ENCODE peak calls at places on chromosomes 7 and 10, in five cellular contexts. One of them, this sample, is unnamed.

GRCh38 chr10:132196178-132197113 is 9.7 kb downstream of the DPYSL4 start:
- DNase-seq in NCI-H1417: no peak
- DNase-seq in activated CD4-positive, CD25-positive, alpha-beta regulatory T cell: no peak
- DNase-seq in GM13977: no peak
- DNase-seq in mesenchymal stem cell: no peak
- DNase-seq in this sample: no peak

GRCh38 chr10:129771024-129771423 is 193.1 kb downstream of the EBF3 start:
- DNase-seq in NCI-H1417: no peak
- DNase-seq in activated CD4-positive, CD25-positive, alpha-beta regulatory T cell: no peak
- DNase-seq in GM13977: no peak
- DNase-seq in mesenchymal stem cell: no peak
- DNase-seq in this sample: no peak

GRCh38 chr7:104328308-104328969 is at the start of gene LHFPL3:
- DNase-seq in NCI-H1417: peak; percentile 80
- DNase-seq in activated CD4-positive, CD25-positive, alpha-beta regulatory T cell: no peak
- DNase-seq in GM13977: no peak
- DNase-seq in mesenchymal stem cell: no peak
- DNase-seq in this sample: peak; percentile 57

GRCh38 chr7:151871904-151872303 is 5.0 kb downstream of the PRKAG2 start:
- DNase-seq in NCI-H1417: no peak
- DNase-seq in activated CD4-positive, CD25-positive, alpha-beta regulatory T cell: no peak
- DNase-seq in GM13977: no peak
- DNase-seq in mesenchymal stem cell: no peak
- DNase-seq in this sample: no peak

GRCh38 chr7:55413442-55413841 is 48.3 kb downstream of the LANCL2 start:
- DNase-seq in NCI-H1417: peak; percentile 31
- DNase-seq in activated CD4-positive, CD25-positive, alpha-beta regulatory T cell: no peak
- DNase-seq in GM13977: no peak
- DNase-seq in mesenchymal stem cell: no peak
- DNase-seq in this sample: no peak

GRCh38 chr10:21516270-21517131 is 9.0 kb downstream of the SKIDA1 start:
- DNase-seq in NCI-H1417: peak; percentile 71
- DNase-seq in activated CD4-positive, CD25-positive, alpha-beta regulatory T cell: no peak
- DNase-seq in GM13977: peak; percentile 78
- DNase-seq in mesenchymal stem cell: peak; percentile 76
- DNase-seq in this sample: no peak

GRCh38 chr7:103131225-103131624 is 17.7 kb downstream of the NAPEPLD start:
- DNase-seq in NCI-H1417: no peak
- DNase-seq in activated CD4-positive, CD25-positive, alpha-beta regulatory T cell: no peak
- DNase-seq in GM13977: no peak
- DNase-seq in mesenchymal stem cell: no peak
- DNase-seq in this sample: no peak

GRCh38 chr10:98778277-98778759 is 331.6 kb upstream of the HPS1 start:
- DNase-seq in NCI-H1417: no peak
- DNase-seq in activated CD4-positive, CD25-positive, alpha-beta regulatory T cell: no peak
- DNase-seq in GM13977: no peak
- DNase-seq in mesenchymal stem cell: no peak
- DNase-seq in this sample: no peak

GRCh38 chr7:100590077-100590737 is 4.1 kb downstream of the FBXO24 start:
- DNase-seq in NCI-H1417: no peak
- DNase-seq in activated CD4-positive, CD25-positive, alpha-beta regulatory T cell: no peak
- DNase-seq in GM13977: no peak
- DNase-seq in mesenchymal stem cell: no peak
- DNase-seq in this sample: no peak

GRCh38 chr10:43415544-43415943 is 6.6 kb upstream of the HNRNPF start:
- DNase-seq in NCI-H1417: no peak
- DNase-seq in activated CD4-positive, CD25-positive, alpha-beta regulatory T cell: no peak
- DNase-seq in GM13977: no peak
- DNase-seq in mesenchymal stem cell: no peak
- DNase-seq in this sample: no peak

GRCh38 chr7:2525931-2526630 is 6.5 kb downstream of the LFNG start:
- DNase-seq in NCI-H1417: peak; percentile 93
- DNase-seq in activated CD4-positive, CD25-positive, alpha-beta regulatory T cell: no peak
- DNase-seq in GM13977: no peak
- DNase-seq in mesenchymal stem cell: no peak
- DNase-seq in this sample: no peak

GRCh38 chr10:123868058-123868995 is 23.3 kb downstream of the CPXM2 start:
- DNase-seq in NCI-H1417: peak; percentile 73
- DNase-seq in activated CD4-positive, CD25-positive, alpha-beta regulatory T cell: no peak
- DNase-seq in GM13977: no peak
- DNase-seq in mesenchymal stem cell: no peak
- DNase-seq in this sample: no peak

GRCh38 chr10:33547976-33548375 is 213.5 kb upstream of the NRP1 start:
- DNase-seq in NCI-H1417: peak; percentile 57
- DNase-seq in activated CD4-positive, CD25-positive, alpha-beta regulatory T cell: no peak
- DNase-seq in GM13977: no peak
- DNase-seq in mesenchymal stem cell: no peak
- DNase-seq in this sample: no peak

GRCh38 chr7:142240546-142240945 is 17.3 kb downstream of the PRSS58 start:
- DNase-seq in NCI-H1417: no peak
- DNase-seq in activated CD4-positive, CD25-positive, alpha-beta regulatory T cell: no peak
- DNase-seq in GM13977: no peak
- DNase-seq in mesenchymal stem cell: no peak
- DNase-seq in this sample: no peak

GRCh38 chr10:101291254-101292193 is 62.3 kb upstream of the LBX1 start:
- DNase-seq in NCI-H1417: peak; percentile 82
- DNase-seq in activated CD4-positive, CD25-positive, alpha-beta regulatory T cell: peak; percentile 13
- DNase-seq in GM13977: peak; percentile 87
- DNase-seq in mesenchymal stem cell: peak; percentile 48
- DNase-seq in this sample: peak; percentile 28

GRCh38 chr10:35434533-35434932 is 98.2 kb downstream of the CCNY start:
- DNase-seq in NCI-H1417: no peak
- DNase-seq in activated CD4-positive, CD25-positive, alpha-beta regulatory T cell: no peak
- DNase-seq in GM13977: no peak
- DNase-seq in mesenchymal stem cell: no peak
- DNase-seq in this sample: no peak

GRCh38 chr7:2757361-2757903 is 69.4 kb downstream of the AMZ1 start:
- DNase-seq in NCI-H1417: peak; percentile 58
- DNase-seq in activated CD4-positive, CD25-positive, alpha-beta regulatory T cell: no peak
- DNase-seq in GM13977: no peak
- DNase-seq in mesenchymal stem cell: no peak
- DNase-seq in this sample: no peak

GRCh38 chr7:23043441-23043840 is 29.5 kb upstream of the HYCC1 start:
- DNase-seq in NCI-H1417: no peak
- DNase-seq in activated CD4-positive, CD25-positive, alpha-beta regulatory T cell: no peak
- DNase-seq in GM13977: no peak
- DNase-seq in mesenchymal stem cell: no peak
- DNase-seq in this sample: no peak

GRCh38 chr7:67487316-67487715 is 490.7 kb downstream of the TYW1 start:
- DNase-seq in NCI-H1417: peak; percentile 45
- DNase-seq in activated CD4-positive, CD25-positive, alpha-beta regulatory T cell: no peak
- DNase-seq in GM13977: no peak
- DNase-seq in mesenchymal stem cell: no peak
- DNase-seq in this sample: no peak